ENCODE peak calls at places on chromosome 1, in five cellular contexts. One of them, this sample, is unnamed.

GRCh38 chr1:39158330-39159086 is 46.0 kb upstream of the MACF1 start:
- DNase-seq in SK-N-SH: no peak
- DNase-seq in K562: peak
- DNase-seq in A549: peak
- DNase-seq in GM12878: peak
- DNase-seq in this sample: peak

GRCh38 chr1:92876351-92876750 is 44.5 kb downstream of the RPL5 start:
- DNase-seq in A549: no peak
- DNase-seq in GM12878: no peak
- DNase-seq in K562: no peak
- DNase-seq in SK-N-SH: no peak
- DNase-seq in this sample: no peak

GRCh38 chr1:109398343-109399225 is 866 bp upstream of the SORT1 start:
- DNase-seq in SK-N-SH: no peak
- DNase-seq in GM12878: no peak
- DNase-seq in A549: no peak
- DNase-seq in K562: no peak
- DNase-seq in this sample: no peak

GRCh38 chr1:207327994-207328393 is 6.5 kb downstream of the CD55 start:
- DNase-seq in GM12878: no peak
- DNase-seq in K562: no peak
- DNase-seq in A549: no peak
- DNase-seq in SK-N-SH: no peak
- DNase-seq in this sample: peak

GRCh38 chr1:67013573-67013972 is 40.4 kb downstream of the SLC35D1 start:
- DNase-seq in A549: peak
- DNase-seq in K562: peak
- DNase-seq in GM12878: no peak
- DNase-seq in SK-N-SH: no peak
- DNase-seq in this sample: peak

GRCh38 chr1:107318932-107319331 is 178.1 kb downstream of the NTNG1 start:
- DNase-seq in K562: no peak
- DNase-seq in A549: no peak
- DNase-seq in SK-N-SH: no peak
- DNase-seq in GM12878: no peak
- DNase-seq in this sample: no peak

GRCh38 chr1:25879675-25880074 is 4.2 kb upstream of the PAQR7 start:
- DNase-seq in A549: no peak
- DNase-seq in GM12878: no peak
- DNase-seq in SK-N-SH: no peak
- DNase-seq in K562: peak
- DNase-seq in this sample: no peak

GRCh38 chr1:43975249-43975961 is 645 bp downstream of the ATP6V0B start:
- DNase-seq in K562: peak
- DNase-seq in GM12878: no peak
- DNase-seq in A549: no peak
- DNase-seq in SK-N-SH: no peak
- DNase-seq in this sample: no peak

GRCh38 chr1:18211764-18212163 is 104.2 kb downstream of the IGSF21 start:
- DNase-seq in SK-N-SH: peak
- DNase-seq in K562: no peak
- DNase-seq in A549: no peak
- DNase-seq in GM12878: no peak
- DNase-seq in this sample: no peak

GRCh38 chr1:46535063-46535462 is 16.4 kb downstream of the KNCN start:
- DNase-seq in K562: peak
- DNase-seq in GM12878: no peak
- DNase-seq in SK-N-SH: peak
- DNase-seq in A549: peak
- DNase-seq in this sample: no peak

GRCh38 chr1:175887981-175888428 is 144.6 kb upstream of the TNR start:
- DNase-seq in A549: peak
- DNase-seq in K562: peak
- DNase-seq in SK-N-SH: peak
- DNase-seq in GM12878: no peak
- DNase-seq in this sample: peak

GRCh38 chr1:156525856-156526479 is 25.4 kb upstream of the MEF2D start:
- DNase-seq in SK-N-SH: no peak
- DNase-seq in K562: no peak
- DNase-seq in A549: no peak
- DNase-seq in GM12878: no peak
- DNase-seq in this sample: no peak

DNA sequence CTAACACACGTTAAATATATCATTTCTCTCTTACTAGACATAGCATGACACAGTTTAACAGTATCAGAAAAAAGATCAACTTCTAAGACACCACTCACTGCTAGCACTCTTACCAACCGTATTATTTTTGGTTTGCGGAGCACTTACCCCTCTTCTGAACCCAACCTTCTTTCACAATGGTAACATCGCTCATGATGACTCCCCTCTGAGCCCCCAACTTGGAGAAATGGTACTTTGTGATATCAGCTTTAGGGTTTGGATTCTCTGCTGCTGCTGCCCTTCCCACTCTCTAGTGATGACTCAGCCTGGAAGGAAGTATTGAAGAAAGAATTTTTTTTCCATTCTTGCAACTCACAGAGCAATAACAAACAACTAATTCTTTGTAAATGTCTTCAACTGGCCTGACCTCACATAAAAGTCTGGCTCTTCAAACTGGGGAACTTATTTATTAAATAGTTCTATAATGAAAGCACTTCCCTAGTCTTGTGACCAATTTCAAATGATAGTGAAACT is 7.0 kb downstream of the AKT3 start:
- DNase-seq in SK-N-SH: no peak
- DNase-seq in K562: no peak
- DNase-seq in GM12878: no peak
- DNase-seq in A549: peak
- DNase-seq in this sample: peak
- TF ChIP-seq RCOR1 in SK-N-SH: no peak
- TF ChIP-seq RCOR1 in K562: no peak
- TF ChIP-seq RCOR1 in GM12878: no peak
- TF ChIP-seq RCOR1 in A549: no peak
- TF ChIP-seq RCOR1 in this sample: no peak

GRCh38 chr1:3981746-3982505 is 81.9 kb upstream of the C1orf174 start:
- DNase-seq in SK-N-SH: peak
- DNase-seq in GM12878: no peak
- DNase-seq in A549: no peak
- DNase-seq in K562: no peak
- DNase-seq in this sample: no peak

GRCh38 chr1:3978196-3978927 is 78.3 kb upstream of the C1orf174 start:
- DNase-seq in GM12878: no peak
- DNase-seq in SK-N-SH: no peak
- DNase-seq in A549: no peak
- DNase-seq in K562: no peak
- DNase-seq in this sample: no peak

GRCh38 chr1:3983181-3983580 is 83.1 kb upstream of the C1orf174 start:
- DNase-seq in K562: no peak
- DNase-seq in SK-N-SH: no peak
- DNase-seq in A549: no peak
- DNase-seq in GM12878: no peak
- DNase-seq in this sample: no peak

GRCh38 chr1:3978928-3979325 is 78.9 kb upstream of the C1orf174 start:
- DNase-seq in GM12878: no peak
- DNase-seq in K562: no peak
- DNase-seq in SK-N-SH: no peak
- DNase-seq in A549: no peak
- DNase-seq in this sample: no peak

GRCh38 chr1:3981261-3981660 is 81.2 kb upstream of the C1orf174 start:
- DNase-seq in GM12878: no peak
- DNase-seq in K562: no peak
- DNase-seq in SK-N-SH: no peak
- DNase-seq in A549: no peak
- DNase-seq in this sample: no peak
- TF ChIP-seq RCOR1 in GM12878: no peak
- TF ChIP-seq RCOR1 in K562: no peak
- TF ChIP-seq RCOR1 in SK-N-SH: no peak
- TF ChIP-seq RCOR1 in A549: no peak
- TF ChIP-seq RCOR1 in this sample: no peak

DNA sequence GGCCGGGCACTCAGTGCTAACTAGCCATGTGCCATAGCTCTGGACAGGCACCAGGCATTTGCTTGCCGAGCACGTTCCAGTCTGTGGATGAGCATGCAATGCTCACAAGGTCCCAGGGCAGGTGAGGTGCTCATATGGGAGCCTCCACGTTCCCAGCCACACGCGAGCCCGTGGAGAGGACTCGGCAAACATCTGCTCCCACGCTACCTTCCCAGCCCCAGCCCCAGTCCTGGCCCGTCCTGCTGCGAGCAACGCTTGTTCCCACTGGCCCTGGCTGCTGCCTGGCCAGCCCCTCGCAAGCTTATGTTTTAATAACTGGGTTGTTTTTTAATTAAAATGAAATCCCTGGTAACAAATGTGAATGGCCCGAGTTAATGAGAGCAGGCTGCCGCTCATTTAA is 137.1 kb downstream of the GLIS1 start:
- DNase-seq in GM12878: no peak
- DNase-seq in K562: no peak
- DNase-seq in A549: no peak
- DNase-seq in SK-N-SH: no peak
- DNase-seq in this sample: no peak
- TF ChIP-seq RCOR1 in GM12878: no peak
- TF ChIP-seq RCOR1 in K562: no peak
- TF ChIP-seq RCOR1 in A549: no peak
- TF ChIP-seq RCOR1 in SK-N-SH: no peak
- TF ChIP-seq RCOR1 in this sample: no peak

DNA sequence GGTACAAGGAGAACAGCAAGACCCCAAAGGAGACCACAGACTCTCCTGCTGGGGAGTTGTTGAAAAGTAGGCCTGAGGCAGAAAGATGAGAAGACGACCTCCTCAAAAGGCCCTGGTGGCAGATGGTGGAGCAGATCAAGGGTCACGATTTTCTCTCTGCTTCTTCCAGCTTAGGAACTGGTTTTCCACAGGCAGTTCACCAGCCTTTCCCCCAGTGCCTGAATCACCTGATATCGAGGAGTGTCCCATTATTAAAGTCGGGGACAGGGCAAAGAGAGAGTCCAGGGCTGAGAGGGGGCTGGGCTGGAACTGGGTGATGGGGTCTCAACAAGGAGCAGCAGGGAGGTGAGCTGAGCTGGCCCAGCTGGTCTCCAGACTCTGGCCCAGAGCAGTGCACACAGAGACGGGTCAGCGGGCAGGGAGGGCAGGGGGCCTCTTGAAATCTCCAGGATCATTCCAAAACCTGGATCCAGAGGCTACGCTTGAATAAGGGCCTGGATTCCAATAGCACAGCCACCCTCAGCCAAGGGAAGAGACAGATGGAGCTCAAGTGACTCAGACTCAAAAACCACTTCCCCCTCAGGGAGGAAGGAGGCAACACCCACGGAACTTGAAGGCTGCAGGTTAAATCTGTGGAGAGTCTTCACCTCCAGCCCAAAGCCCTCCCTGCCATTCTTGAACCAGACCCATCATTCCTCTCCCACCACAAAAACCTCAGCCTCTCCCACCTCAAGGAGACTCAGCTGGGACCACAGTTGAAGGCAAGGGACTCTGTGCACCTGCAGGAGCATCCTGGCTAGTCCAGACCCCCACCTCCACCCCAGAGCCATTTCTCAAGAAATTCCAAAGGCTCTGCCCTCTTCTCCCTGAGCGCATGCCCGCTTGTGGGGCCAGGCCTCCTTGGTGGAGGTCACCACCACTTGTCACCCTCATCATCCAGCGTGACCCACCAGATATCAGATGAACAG is at the start of gene S100A5:
- DNase-seq in GM12878: no peak
- DNase-seq in K562: no peak
- DNase-seq in SK-N-SH: no peak
- DNase-seq in A549: no peak
- DNase-seq in this sample: peak
- TF ChIP-seq RCOR1 in GM12878: no peak
- TF ChIP-seq RCOR1 in K562: no peak
- TF ChIP-seq RCOR1 in SK-N-SH: no peak
- TF ChIP-seq RCOR1 in A549: no peak
- TF ChIP-seq RCOR1 in this sample: no peak

DNA sequence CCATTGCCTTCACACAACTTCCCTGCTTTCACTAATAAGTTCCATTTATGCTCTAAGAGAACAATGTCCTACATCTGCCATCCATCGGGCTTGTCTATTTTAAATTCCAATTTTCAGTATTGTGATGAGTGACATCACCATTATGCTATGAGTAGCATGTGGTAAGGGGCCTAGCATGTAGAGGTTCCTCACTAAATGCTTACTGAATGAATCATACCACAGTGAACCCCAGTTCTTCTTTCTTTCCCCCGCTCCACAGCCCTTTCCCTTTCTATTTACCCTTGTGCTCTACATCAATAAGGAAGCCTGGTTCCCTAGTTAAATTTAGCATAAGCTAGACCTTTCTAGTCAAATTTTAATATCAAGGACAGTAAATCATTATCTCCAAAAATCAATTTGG is 195.0 kb upstream of the RGS18 start:
- DNase-seq in A549: no peak
- DNase-seq in SK-N-SH: no peak
- DNase-seq in GM12878: no peak
- DNase-seq in K562: no peak
- DNase-seq in this sample: peak
- TF ChIP-seq RCOR1 in A549: no peak
- TF ChIP-seq RCOR1 in SK-N-SH: no peak
- TF ChIP-seq RCOR1 in GM12878: no peak
- TF ChIP-seq RCOR1 in K562: no peak
- TF ChIP-seq RCOR1 in this sample: no peak

This sample was measured in IMR-90.